ENCODE peak calls at places on chromosomes 1 and 21, in nine cellular contexts. H, M, S, A, L, I, G, X and K are unnamed samples.

GRCh38 chr1:111483166-111483565 is 9.4 kb downstream of the C1orf162 start:
- DNase-seq in H (no peak), M (no peak), S (no peak), A (peak), L (no peak), I (no peak), G (no peak), X (no peak), K (no peak)

GRCh38 chr1:218499021-218499691 is 154.0 kb downstream of the TGFB2 start:
- DNase-seq in H (no peak), M (no peak), S (no peak), A (peak), L (peak), I (no peak), G (no peak), X (no peak), K (no peak)

GRCh38 chr1:39850606-39851216 is 32.6 kb downstream of the TRIT1 start:
- DNase-seq in H (no peak), M (no peak), S (no peak), A (no peak), L (no peak), I (no peak), G (no peak), X (no peak), K (no peak)

GRCh38 chr1:154998818-154999650 is 3.6 kb upstream of the ZBTB7B start:
- DNase-seq in H (no peak), M (peak), S (peak), A (peak), L (peak), I (no peak), G (peak), X (peak), K (no peak)

GRCh38 chr21:27648560-27648959 is 681.7 kb upstream of the ADAMTS5 start:
- DNase-seq in H (no peak), M (no peak), S (no peak), A (peak), L (peak), I (no peak), G (no peak), X (no peak), K (no peak)

GRCh38 chr1:151839457-151840409 is at the start of gene C2CD4D:
- DNase-seq in H (no peak), M (no peak), S (peak), A (no peak), L (no peak), I (peak), G (peak), X (peak), K (no peak)

GRCh38 chr1:216502528-216503162 is 79.4 kb upstream of the USH2A start:
- DNase-seq in H (no peak), M (no peak), S (no peak), A (no peak), L (no peak), I (no peak), G (no peak), X (no peak), K (no peak)

GRCh38 chr1:6783221-6783620 is 2.0 kb upstream of the CAMTA1 start:
- DNase-seq in H (no peak), M (no peak), S (no peak), A (no peak), L (no peak), I (no peak), G (no peak), X (no peak), K (no peak)

GRCh38 chr1:1324084-1324523 is 356 bp downstream of the INTS11 start:
- DNase-seq in H (no peak), M (no peak), S (no peak), A (no peak), L (no peak), I (no peak), G (no peak), X (no peak), K (no peak)

GRCh38 chr1:33087677-33088076 is 6.7 kb downstream of the AZIN2 start:
- DNase-seq in H (no peak), M (no peak), S (no peak), A (no peak), L (no peak), I (no peak), G (no peak), X (no peak), K (peak)

GRCh38 chr1:33085332-33085731 is 4.4 kb downstream of the AZIN2 start:
- DNase-seq in H (no peak), M (no peak), S (no peak), A (no peak), L (no peak), I (no peak), G (no peak), X (no peak), K (no peak)

GRCh38 chr1:33089457-33089856 is 8.5 kb downstream of the AZIN2 start:
- DNase-seq in H (peak), M (no peak), S (no peak), A (no peak), L (no peak), I (no peak), G (no peak), X (no peak), K (no peak)

GRCh38 chr1:33088119-33088906 is 7.4 kb downstream of the AZIN2 start:
- DNase-seq in H (no peak), M (no peak), S (no peak), A (peak), L (no peak), I (no peak), G (no peak), X (no peak), K (peak)

GRCh38 chr1:33086384-33086850 is 5.5 kb downstream of the AZIN2 start:
- DNase-seq in H (peak), M (peak), S (peak), A (peak), L (no peak), I (peak), G (peak), X (peak), K (no peak)
- TF ChIP-seq CTCF in H (peak), M (peak), S (peak), A (peak), L (peak), I (peak), G (peak), X (peak), K (peak)

GRCh38 chr1:147223740-147224615 is 1.2 kb downstream of the FMO5 start:
- DNase-seq in H (no peak), M (no peak), S (no peak), A (no peak), L (no peak), I (no peak), G (no peak), X (no peak), K (no peak)

GRCh38 chr1:147225193-147225730 is at the start of gene FMO5:
- DNase-seq in H (peak), M (peak), S (peak), A (peak), L (peak), I (no peak), G (peak), X (peak), K (no peak)
- TF ChIP-seq CTCF in H (peak), M (no peak), S (no peak), A (peak), L (no peak), I (no peak), G (no peak), X (peak), K (peak)

GRCh38 chr1:107352850-107353249 is 212.0 kb downstream of the NTNG1 start:
- DNase-seq in H (no peak), M (no peak), S (no peak), A (no peak), L (no peak), I (no peak), G (no peak), X (no peak), K (no peak)

GRCh38 chr1:107358611-107359342 is 217.9 kb downstream of the NTNG1 start:
- DNase-seq in H (no peak), M (no peak), S (no peak), A (peak), L (no peak), I (no peak), G (no peak), X (no peak), K (no peak)

GRCh38 chr1:107359472-107360241 is 218.8 kb downstream of the NTNG1 start:
- DNase-seq in H (no peak), M (no peak), S (no peak), A (no peak), L (no peak), I (no peak), G (no peak), X (no peak), K (no peak)

GRCh38 chr1:107362468-107362867 is 221.6 kb downstream of the NTNG1 start:
- DNase-seq in H (no peak), M (no peak), S (no peak), A (no peak), L (no peak), I (no peak), G (no peak), X (no peak), K (no peak)

GRCh38 chr1:107357381-107357780 is 216.5 kb downstream of the NTNG1 start:
- DNase-seq in H (no peak), M (no peak), S (no peak), A (peak), L (no peak), I (no peak), G (no peak), X (no peak), K (no peak)
- TF ChIP-seq CTCF in H (no peak), M (no peak), S (no peak), A (no peak), L (no peak), I (no peak), G (no peak), X (no peak), K (no peak)

GRCh38 chr1:147389532-147390184 is 147.2 kb downstream of the CHD1L start:
- DNase-seq in H (no peak), M (no peak), S (peak), A (peak), L (peak), I (no peak), G (peak), X (no peak), K (no peak)
- TF ChIP-seq CTCF in H (peak), M (peak), S (peak), A (peak), L (peak), I (peak), G (peak), X (peak), K (peak)

GRCh38 chr1:171715813-171716251 is 26.0 kb downstream of the VAMP4 start:
- DNase-seq in H (no peak), M (no peak), S (no peak), A (no peak), L (peak), I (no peak), G (no peak), X (no peak), K (no peak)
- TF ChIP-seq CTCF in H (peak), M (peak), S (peak), A (no peak), L (peak), I (peak), G (no peak), X (peak), K (peak)

DNA sequence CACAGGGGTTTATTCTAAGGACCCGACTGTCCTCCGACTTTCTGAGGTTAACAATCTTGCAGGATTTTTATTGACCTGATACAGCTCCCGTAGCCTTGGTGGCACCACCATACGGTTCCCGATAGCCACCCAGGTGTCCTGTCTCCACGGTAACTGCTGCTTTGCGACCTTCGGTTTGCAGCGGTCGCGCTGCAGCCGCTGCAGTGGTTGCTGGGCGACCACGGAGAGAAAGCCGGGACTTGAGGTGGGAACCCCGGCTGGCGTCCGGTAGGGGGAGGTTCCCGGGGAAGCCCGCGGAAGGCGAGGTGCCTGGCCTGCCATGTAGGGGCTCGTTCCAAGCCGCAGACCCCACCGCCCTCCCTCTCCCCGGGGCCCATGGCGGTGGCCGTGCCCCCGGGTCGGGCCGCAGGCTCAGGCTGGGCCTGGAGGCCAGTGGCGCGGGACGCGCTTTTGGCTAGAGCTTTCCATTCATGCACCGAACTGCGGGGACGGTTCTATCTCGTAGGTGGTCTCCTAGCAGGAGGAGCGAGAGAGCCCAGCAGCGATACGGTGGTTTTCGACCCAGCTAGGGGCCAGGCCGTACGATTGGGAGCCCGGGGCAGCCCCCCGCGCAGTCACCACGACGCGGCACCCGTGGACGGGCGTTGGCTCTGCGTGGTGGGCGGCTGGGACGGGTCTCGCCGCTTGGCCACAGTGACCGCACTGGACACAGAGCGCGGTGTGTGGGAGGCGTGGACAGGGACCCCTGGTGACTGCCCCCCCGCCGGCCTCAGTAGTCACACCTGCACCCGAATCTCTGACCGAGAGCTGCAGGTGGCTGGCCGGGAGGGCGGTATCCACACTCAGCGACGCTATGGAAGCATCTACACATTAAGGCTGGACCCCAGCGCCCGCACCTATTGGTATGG is at the start of gene KLHDC9:
- DNase-seq in H (peak), M (peak), S (peak), A (peak), L (no peak), I (peak), G (peak), X (peak), K (peak)
- TF ChIP-seq CTCF in H (no peak), M (no peak), S (peak), A (no peak), L (no peak), I (no peak), G (peak), X (no peak), K (no peak)

GRCh38 chr1:203371288-203371687 is 20.4 kb upstream of the FMOD start:
- DNase-seq in H (no peak), M (no peak), S (no peak), A (no peak), L (no peak), I (no peak), G (no peak), X (no peak), K (no peak)

GRCh38 chr1:203367051-203367450 is 16.1 kb upstream of the FMOD start:
- DNase-seq in H (no peak), M (no peak), S (no peak), A (no peak), L (no peak), I (no peak), G (no peak), X (no peak), K (no peak)

GRCh38 chr1:203366476-203366875 is 15.6 kb upstream of the FMOD start:
- DNase-seq in H (no peak), M (no peak), S (no peak), A (peak), L (no peak), I (no peak), G (no peak), X (no peak), K (no peak)

GRCh38 chr1:203369666-203370065 is 18.7 kb upstream of the FMOD start:
- DNase-seq in H (no peak), M (no peak), S (no peak), A (no peak), L (no peak), I (no peak), G (no peak), X (no peak), K (no peak)

GRCh38 chr1:203368624-203369451 is 17.9 kb upstream of the FMOD start:
- DNase-seq in H (peak), M (peak), S (no peak), A (peak), L (peak), I (no peak), G (peak), X (peak), K (no peak)
- TF ChIP-seq CTCF in H (no peak), M (peak), S (no peak), A (peak), L (peak), I (no peak), G (no peak), X (no peak), K (no peak)

DNA sequence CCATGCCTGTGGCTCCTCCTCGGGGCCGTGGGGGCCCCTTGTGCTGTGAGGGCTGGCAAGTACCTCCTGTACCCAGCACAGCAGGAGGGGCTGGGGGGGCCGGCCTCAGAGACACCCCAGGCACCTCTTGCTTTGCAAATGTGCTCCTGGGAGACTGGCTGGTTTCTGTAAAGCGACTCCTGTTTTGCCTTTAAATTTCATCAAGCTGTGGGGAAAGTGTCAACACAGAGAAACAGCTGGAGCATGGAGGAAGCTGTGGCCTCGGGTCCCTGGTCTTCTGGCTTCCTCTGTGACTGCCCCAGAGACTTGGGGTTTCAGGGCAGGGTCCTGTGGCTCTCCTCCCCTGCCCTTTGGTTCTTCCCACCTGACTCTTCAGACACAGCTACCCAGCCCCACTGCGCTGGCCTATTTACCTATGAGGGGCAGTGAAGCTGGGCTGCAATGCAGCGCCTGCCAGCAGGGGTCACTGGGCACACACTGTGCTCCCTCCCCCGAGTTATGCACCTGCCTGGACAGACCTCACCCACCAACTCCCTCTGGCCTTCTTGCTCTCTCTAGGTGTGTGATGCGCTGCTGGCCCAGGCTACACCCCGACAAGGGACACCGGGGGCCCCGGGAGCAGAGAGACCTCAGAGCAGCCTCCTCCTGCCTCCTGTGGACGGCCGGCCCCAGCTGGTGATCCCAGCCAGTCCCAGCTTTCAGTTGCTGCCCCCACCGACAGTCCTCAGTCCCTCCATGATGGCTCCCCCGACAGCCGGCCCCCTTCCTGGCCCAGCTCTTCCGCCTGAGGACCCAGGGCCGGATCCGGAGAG is 17.6 kb upstream of the PEX10 start:
- DNase-seq in H (no peak), M (no peak), S (no peak), A (no peak), L (no peak), I (no peak), G (no peak), X (no peak), K (no peak)
- TF ChIP-seq CTCF in H (peak), M (no peak), S (peak), A (peak), L (peak), I (no peak), G (no peak), X (no peak), K (peak)

GRCh38 chr1:48718116-48718630 is 58.5 kb downstream of the BEND5 start:
- DNase-seq in H (no peak), M (no peak), S (no peak), A (no peak), L (no peak), I (no peak), G (no peak), X (no peak), K (no peak)
- TF ChIP-seq CTCF in H (no peak), M (no peak), S (no peak), A (no peak), L (no peak), I (no peak), G (no peak), X (no peak), K (no peak)